ENCODE peak calls at places on chromosomes 6 and 20, in six cellular contexts. One of them, this sample, is unnamed. For H3K4me1, the result is how much of the 10 kb centered on the place peaks cover.

GRCh38 chr6:31541059-31541657 is 645 bp downstream of the DDX39B start:
- DNase-seq in PC-3: peak
- DNase-seq in fibroblast of lung: peak
- DNase-seq in body of pancreas: peak
- DNase-seq in Panc1: no peak
- DNase-seq in psoas muscle: peak
- DNase-seq in this sample: no peak

GRCh38 chr20:32479697-32480140 is 105.4 kb downstream of the NOL4L start:
- DNase-seq in PC-3: no peak
- DNase-seq in fibroblast of lung: no peak
- DNase-seq in body of pancreas: peak
- DNase-seq in Panc1: no peak
- DNase-seq in psoas muscle: peak
- DNase-seq in this sample: peak

GRCh38 chr6:1787894-1788293 is 178.2 kb downstream of the FOXC1 start:
- DNase-seq in PC-3: no peak
- DNase-seq in fibroblast of lung: peak
- DNase-seq in body of pancreas: peak
- DNase-seq in Panc1: no peak
- DNase-seq in psoas muscle: no peak
- DNase-seq in this sample: no peak

GRCh38 chr6:38283734-38284362 is 355.9 kb downstream of the BTBD9 start:
- DNase-seq in PC-3: peak
- DNase-seq in fibroblast of lung: no peak
- DNase-seq in body of pancreas: no peak
- DNase-seq in Panc1: peak
- DNase-seq in psoas muscle: no peak
- DNase-seq in this sample: no peak

GRCh38 chr6:87938287-87938686 is 109.4 kb upstream of the SPACA1 start:
- DNase-seq in PC-3: no peak
- DNase-seq in fibroblast of lung: no peak
- DNase-seq in body of pancreas: no peak
- DNase-seq in Panc1: no peak
- DNase-seq in psoas muscle: no peak
- DNase-seq in this sample: no peak

GRCh38 chr6:5645275-5645674 is 361.4 kb downstream of the NRN1 start:
- DNase-seq in PC-3: no peak
- DNase-seq in fibroblast of lung: no peak
- DNase-seq in body of pancreas: no peak
- DNase-seq in Panc1: no peak
- DNase-seq in psoas muscle: no peak
- DNase-seq in this sample: no peak

GRCh38 chr6:30127238-30128093 is 8.5 kb upstream of the TRIM40 start:
- DNase-seq in PC-3: no peak
- DNase-seq in fibroblast of lung: no peak
- DNase-seq in body of pancreas: peak
- DNase-seq in Panc1: no peak
- DNase-seq in psoas muscle: no peak
- DNase-seq in this sample: no peak

GRCh38 chr20:44038681-44039123 is 124.0 kb downstream of the TOX2 start:
- DNase-seq in PC-3: no peak
- DNase-seq in fibroblast of lung: no peak
- DNase-seq in body of pancreas: no peak
- DNase-seq in Panc1: no peak
- DNase-seq in psoas muscle: no peak
- DNase-seq in this sample: no peak

GRCh38 chr20:57650756-57651483 is 30.7 kb upstream of the ZBP1 start:
- DNase-seq in PC-3: no peak
- DNase-seq in fibroblast of lung: no peak
- DNase-seq in body of pancreas: no peak
- DNase-seq in Panc1: no peak
- DNase-seq in psoas muscle: no peak
- DNase-seq in this sample: no peak

GRCh38 chr6:11039040-11039439 is 5.1 kb downstream of the ELOVL2 start:
- DNase-seq in PC-3: no peak
- DNase-seq in fibroblast of lung: no peak
- DNase-seq in body of pancreas: no peak
- DNase-seq in Panc1: no peak
- DNase-seq in psoas muscle: no peak
- DNase-seq in this sample: no peak

GRCh38 chr6:45438156-45438555 is 60.4 kb upstream of the SUPT3H start:
- DNase-seq in PC-3: no peak
- DNase-seq in fibroblast of lung: no peak
- DNase-seq in body of pancreas: no peak
- DNase-seq in Panc1: no peak
- DNase-seq in psoas muscle: no peak
- DNase-seq in this sample: no peak

GRCh38 chr20:23257848-23258746 is 92.5 kb upstream of the NXT1 start:
- DNase-seq in PC-3: peak
- DNase-seq in fibroblast of lung: peak
- DNase-seq in body of pancreas: no peak
- DNase-seq in Panc1: no peak
- DNase-seq in psoas muscle: no peak
- DNase-seq in this sample: no peak

GRCh38 chr6:166240889-166241288 is 67.3 kb downstream of the PRR18 start:
- DNase-seq in PC-3: no peak
- DNase-seq in fibroblast of lung: no peak
- DNase-seq in body of pancreas: no peak
- DNase-seq in Panc1: no peak
- DNase-seq in psoas muscle: no peak
- DNase-seq in this sample: no peak

GRCh38 chr6:165847407-165848098 is 184.5 kb upstream of the PDE10A start:
- DNase-seq in PC-3: no peak
- DNase-seq in fibroblast of lung: peak
- DNase-seq in body of pancreas: no peak
- DNase-seq in Panc1: no peak
- DNase-seq in psoas muscle: no peak
- DNase-seq in this sample: no peak

GRCh38 chr6:131914234-131914633 is 36.9 kb downstream of the CCN2 start:
- DNase-seq in PC-3: peak
- DNase-seq in fibroblast of lung: peak
- DNase-seq in body of pancreas: no peak
- DNase-seq in Panc1: no peak
- DNase-seq in psoas muscle: no peak
- DNase-seq in this sample: no peak

GRCh38 chr6:167476844-167477595 is 152.1 kb downstream of the TTLL2 start:
- DNase-seq in PC-3: no peak
- DNase-seq in fibroblast of lung: no peak
- DNase-seq in body of pancreas: no peak
- DNase-seq in Panc1: no peak
- DNase-seq in psoas muscle: no peak
- DNase-seq in this sample: no peak

GRCh38 chr6:124490123-124490522 is 472.1 kb upstream of the RNF217 start:
- DNase-seq in PC-3: no peak
- DNase-seq in fibroblast of lung: no peak
- DNase-seq in body of pancreas: no peak
- DNase-seq in Panc1: no peak
- DNase-seq in psoas muscle: no peak
- DNase-seq in this sample: no peak

GRCh38 chr6:143449731-143450452 is 603 bp downstream of the ADAT2 start:
- DNase-seq in PC-3: peak
- DNase-seq in fibroblast of lung: peak
- DNase-seq in body of pancreas: no peak
- DNase-seq in Panc1: no peak
- DNase-seq in psoas muscle: peak
- DNase-seq in this sample: no peak

GRCh38 chr6:2857580-2858337 is 16.1 kb upstream of the SERPINB1 start:
- DNase-seq in PC-3: peak
- DNase-seq in fibroblast of lung: peak
- DNase-seq in body of pancreas: no peak
- DNase-seq in Panc1: no peak
- DNase-seq in psoas muscle: no peak
- DNase-seq in this sample: no peak

GRCh38 chr6:157723376-157723775 is 99.7 kb upstream of the SNX9 start:
- DNase-seq in PC-3: no peak
- DNase-seq in fibroblast of lung: no peak
- DNase-seq in body of pancreas: no peak
- DNase-seq in Panc1: no peak
- DNase-seq in psoas muscle: no peak
- DNase-seq in this sample: no peak

GRCh38 chr6:84568971-84569370 is 195.4 kb downstream of the TBX18 start:
- DNase-seq in PC-3: peak
- DNase-seq in fibroblast of lung: peak
- DNase-seq in body of pancreas: no peak
- DNase-seq in Panc1: no peak
- DNase-seq in psoas muscle: no peak
- DNase-seq in this sample: no peak

GRCh38 chr20:56689852-56690485 is 60.9 kb downstream of the TFAP2C start:
- DNase-seq in PC-3: peak
- DNase-seq in fibroblast of lung: no peak
- DNase-seq in body of pancreas: no peak
- DNase-seq in Panc1: no peak
- DNase-seq in psoas muscle: no peak
- DNase-seq in this sample: no peak

GRCh38 chr20:50403565-50404418 is 106.4 kb upstream of the PTPN1 start:
- DNase-seq in PC-3: no peak
- DNase-seq in fibroblast of lung: peak
- DNase-seq in body of pancreas: no peak
- DNase-seq in Panc1: no peak
- DNase-seq in psoas muscle: peak
- DNase-seq in this sample: peak

GRCh38 chr6:138031417-138031816 is 75.8 kb downstream of the PERP start:
- DNase-seq in PC-3: no peak
- DNase-seq in fibroblast of lung: no peak
- DNase-seq in body of pancreas: no peak
- DNase-seq in Panc1: no peak
- DNase-seq in psoas muscle: no peak
- DNase-seq in this sample: no peak

DNA sequence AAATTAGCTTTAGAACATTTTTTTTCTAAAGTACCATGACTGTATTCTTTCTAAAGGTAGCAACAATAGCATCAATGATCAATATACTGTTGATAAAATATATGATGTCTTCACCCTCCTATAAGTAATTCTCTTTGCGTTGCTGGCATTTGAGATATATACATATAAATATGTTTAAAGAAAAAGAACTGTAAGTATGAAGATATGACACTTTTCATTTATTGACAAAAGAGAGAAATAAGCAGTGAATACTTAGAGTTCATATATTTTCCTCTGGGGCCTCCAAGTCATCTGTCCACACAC is 49.4 kb upstream of the SCGN start:
- DNase-seq in PC-3: no peak
- DNase-seq in fibroblast of lung: no peak
- DNase-seq in body of pancreas: no peak
- DNase-seq in Panc1: no peak
- DNase-seq in psoas muscle: no peak
- DNase-seq in this sample: no peak
- TF ChIP-seq CTCF in PC-3: no peak
- TF ChIP-seq CTCF in fibroblast of lung: no peak
- TF ChIP-seq CTCF in body of pancreas: peak
- TF ChIP-seq CTCF in Panc1: peak
- TF ChIP-seq CTCF in psoas muscle: no peak
- TF ChIP-seq CTCF in this sample: no peak

DNA sequence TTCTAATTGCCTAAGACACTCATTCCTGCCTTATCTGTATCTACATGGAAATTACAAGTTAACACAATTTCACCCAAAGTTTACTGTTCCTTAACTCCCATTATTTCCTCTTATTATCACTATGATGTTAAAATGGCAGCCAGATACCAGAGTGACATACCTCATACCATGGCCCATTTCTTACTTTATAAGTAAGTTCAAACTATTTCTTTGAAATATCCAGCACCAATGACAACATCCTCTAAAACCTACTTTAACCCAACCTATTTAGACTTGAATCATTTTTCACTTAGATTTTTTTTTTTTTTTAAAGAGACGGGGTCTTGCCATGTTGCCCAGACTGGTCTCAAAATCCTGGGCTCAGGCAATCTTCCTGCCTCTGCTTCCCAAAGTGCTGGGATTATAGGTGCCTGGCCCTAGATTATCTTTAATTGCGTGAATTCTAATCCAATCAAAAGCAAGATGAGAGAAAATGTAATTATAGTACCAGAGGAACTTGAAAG is 10.0 kb downstream of the REV3L start:
- DNase-seq in PC-3: no peak
- DNase-seq in fibroblast of lung: no peak
- DNase-seq in body of pancreas: no peak
- DNase-seq in Panc1: no peak
- DNase-seq in psoas muscle: no peak
- DNase-seq in this sample: no peak
- H3K4me1 ChIP-seq in PC-3: under half
- H3K4me1 ChIP-seq in fibroblast of lung: under half
- H3K4me1 ChIP-seq in body of pancreas: under half
- H3K4me1 ChIP-seq in Panc1: under half
- H3K4me1 ChIP-seq in psoas muscle: half or more
- H3K4me1 ChIP-seq in this sample: under half

GRCh38 chr20:25220810-25221591 is 25.5 kb downstream of the ENTPD6 start:
- DNase-seq in PC-3: no peak
- DNase-seq in fibroblast of lung: no peak
- DNase-seq in body of pancreas: no peak
- DNase-seq in Panc1: no peak
- DNase-seq in psoas muscle: peak
- DNase-seq in this sample: peak

GRCh38 chr20:25219365-25219764 is 23.9 kb downstream of the ENTPD6 start:
- DNase-seq in PC-3: no peak
- DNase-seq in fibroblast of lung: no peak
- DNase-seq in body of pancreas: no peak
- DNase-seq in Panc1: no peak
- DNase-seq in psoas muscle: no peak
- DNase-seq in this sample: no peak

GRCh38 chr20:25221592-25222460 is 26.1 kb upstream of the PYGB start:
- DNase-seq in PC-3: no peak
- DNase-seq in fibroblast of lung: no peak
- DNase-seq in body of pancreas: no peak
- DNase-seq in Panc1: no peak
- DNase-seq in psoas muscle: peak
- DNase-seq in this sample: no peak

GRCh38 chr20:25218492-25218891 is 23.0 kb downstream of the ENTPD6 start:
- DNase-seq in PC-3: no peak
- DNase-seq in fibroblast of lung: no peak
- DNase-seq in body of pancreas: no peak
- DNase-seq in Panc1: no peak
- DNase-seq in psoas muscle: no peak
- DNase-seq in this sample: no peak

GRCh38 chr20:25220021-25220730 is 24.7 kb downstream of the ENTPD6 start:
- DNase-seq in PC-3: no peak
- DNase-seq in fibroblast of lung: no peak
- DNase-seq in body of pancreas: no peak
- DNase-seq in Panc1: no peak
- DNase-seq in psoas muscle: no peak
- DNase-seq in this sample: no peak
- TF ChIP-seq CTCF in PC-3: peak
- TF ChIP-seq CTCF in fibroblast of lung: peak
- TF ChIP-seq CTCF in body of pancreas: no peak
- TF ChIP-seq CTCF in Panc1: no peak
- TF ChIP-seq CTCF in psoas muscle: no peak
- TF ChIP-seq CTCF in this sample: no peak

DNA sequence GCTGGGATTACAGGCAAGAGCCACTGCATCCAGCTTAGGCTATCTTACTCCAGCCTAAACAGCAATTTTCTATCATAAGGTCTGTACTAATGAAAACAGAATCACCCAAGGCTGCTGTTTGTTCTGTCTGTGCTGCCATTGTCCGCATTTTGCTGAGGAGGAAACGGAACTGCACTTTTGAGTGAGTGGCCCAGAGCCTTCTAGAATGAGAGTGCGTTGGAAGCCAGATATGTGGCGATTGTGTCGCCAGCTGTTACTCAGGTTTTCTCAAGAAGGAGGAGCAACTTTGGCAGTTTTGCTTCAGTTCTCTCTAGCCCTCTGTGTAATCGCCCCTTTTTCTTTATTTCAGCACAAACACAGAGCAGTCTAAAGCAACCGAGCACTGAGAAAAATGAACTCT is 18.3 kb downstream of the PRDM1 start:
- DNase-seq in PC-3: no peak
- DNase-seq in fibroblast of lung: no peak
- DNase-seq in body of pancreas: no peak
- DNase-seq in Panc1: no peak
- DNase-seq in psoas muscle: no peak
- DNase-seq in this sample: no peak
- H3K4me1 ChIP-seq in PC-3: under half
- H3K4me1 ChIP-seq in fibroblast of lung: under half
- H3K4me1 ChIP-seq in body of pancreas: under half
- H3K4me1 ChIP-seq in Panc1: under half
- H3K4me1 ChIP-seq in psoas muscle: under half
- H3K4me1 ChIP-seq in this sample: under half

This sample was measured in right lobe of liver.